ENCODE peak calls at places on chromosome 15, in four cellular contexts. A is CD8-positive, alpha-beta T cell; B is AG10803; E is stomach. K is an unnamed sample.

GRCh38 chr15:65862682-65863081 is 6.6 kb upstream of the RAB11A start:
- DNase-seq in A (peak), B (peak), E (peak), K (peak)

GRCh38 chr15:90234519-90234988 is 545 bp downstream of the GDPGP1 start:
- DNase-seq in A (no peak), B (no peak), E (no peak), K (no peak)

GRCh38 chr15:100094127-100094510 is 247.7 kb downstream of the ADAMTS17 start:
- DNase-seq in A (no peak), B (no peak), E (no peak), K (no peak)

GRCh38 chr15:100373037-100373896 is 31.5 kb upstream of the ADAMTS17 start:
- DNase-seq in A (peak), B (no peak), E (no peak), K (no peak)

GRCh38 chr15:59444980-59445500 is 7.1 kb downstream of the FAM81A start:
- DNase-seq in A (no peak), B (no peak), E (no peak), K (no peak)

GRCh38 chr15:31197497-31198414 is 96.2 kb upstream of the TRPM1 start:
- DNase-seq in A (peak), B (no peak), E (peak), K (no peak)

GRCh38 chr15:89492111-89492641 is 4.2 kb downstream of the RHCG start:
- DNase-seq in A (no peak), B (no peak), E (no peak), K (no peak)

GRCh38 chr15:55742498-55742926 is 440 bp downstream of the PRTG start:
- DNase-seq in A (no peak), B (no peak), E (no peak), K (no peak)

GRCh38 chr15:65902373-65902772 is 33.1 kb downstream of the RAB11A start:
- DNase-seq in A (no peak), B (no peak), E (peak), K (peak)

GRCh38 chr15:39629906-39630305 is 49.0 kb downstream of the THBS1 start:
- DNase-seq in A (no peak), B (no peak), E (no peak), K (no peak)

GRCh38 chr15:65836665-65837064 is 32.6 kb upstream of the RAB11A start:
- DNase-seq in A (no peak), B (no peak), E (no peak), K (no peak)

GRCh38 chr15:56893349-56893678 is 25.1 kb upstream of the TCF12 start:
- DNase-seq in A (no peak), B (no peak), E (no peak), K (no peak)

GRCh38 chr15:70438776-70439175 is 324.6 kb downstream of the UACA start:
- DNase-seq in A (no peak), B (no peak), E (no peak), K (no peak)

GRCh38 chr15:30870681-30871080 is 33.0 kb upstream of the FAN1 start:
- DNase-seq in A (no peak), B (no peak), E (no peak), K (no peak)

GRCh38 chr15:66798426-66799061 is 96.5 kb downstream of the SMAD6 start:
- DNase-seq in A (no peak), B (peak), E (no peak), K (no peak)

GRCh38 chr15:71054286-71054952 is 60.9 kb upstream of the THSD4 start:
- DNase-seq in A (no peak), B (no peak), E (no peak), K (no peak)

GRCh38 chr15:50107591-50108408 is 11.2 kb downstream of the ATP8B4 start:
- DNase-seq in A (no peak), B (no peak), E (peak), K (peak)

GRCh38 chr15:80159811-80160569 is 7.2 kb downstream of the FAH start:
- DNase-seq in A (peak), B (no peak), E (no peak), K (no peak)

GRCh38 chr15:40266828-40267304 is 16.0 kb downstream of the ANKRD63 start:
- DNase-seq in A (no peak), B (peak), E (peak), K (peak)

GRCh38 chr15:74188216-74188615 is 14.4 kb downstream of the STRA6 start:
- DNase-seq in A (no peak), B (no peak), E (no peak), K (no peak)

GRCh38 chr15:85607842-85608241 is 186.9 kb downstream of the KLHL25 start:
- DNase-seq in A (no peak), B (peak), E (no peak), K (no peak)

GRCh38 chr15:58546635-58547627 is 115.1 kb downstream of the LIPC start:
- DNase-seq in A (no peak), B (peak), E (peak), K (no peak)

GRCh38 chr15:90817117-90818057 is 51.0 kb upstream of the FURIN start:
- DNase-seq in A (no peak), B (no peak), E (peak), K (no peak)

GRCh38 chr15:71455107-71455506 is 339.8 kb downstream of the THSD4 start:
- DNase-seq in A (no peak), B (no peak), E (no peak), K (no peak)

GRCh38 chr15:101091080-101092017 is 160.5 kb downstream of the CHSY1 start:
- DNase-seq in A (no peak), B (peak), E (no peak), K (no peak)

GRCh38 chr15:70440416-70441138 is 322.8 kb downstream of the UACA start:
- DNase-seq in A (no peak), B (no peak), E (no peak), K (no peak)

GRCh38 chr15:37057831-37058230 is 42.5 kb downstream of the MEIS2 start:
- DNase-seq in A (no peak), B (no peak), E (no peak), K (no peak)

GRCh38 chr15:31031471-31032064 is 40.1 kb upstream of the MTMR10 start:
- DNase-seq in A (no peak), B (peak), E (no peak), K (no peak)

GRCh38 chr15:41919954-41920538 is 26.2 kb upstream of the SPTBN5 start:
- DNase-seq in A (no peak), B (peak), E (peak), K (no peak)

GRCh38 chr15:75107509-75107904 is 84.1 kb downstream of the PPCDC start:
- DNase-seq in A (no peak), B (no peak), E (no peak), K (peak)

GRCh38 chr15:91892417-91892816 is 38.9 kb downstream of the SLCO3A1 start:
- DNase-seq in A (no peak), B (no peak), E (no peak), K (no peak)

GRCh38 chr15:56919708-56920637 is 1.5 kb downstream of the TCF12 start:
- DNase-seq in A (peak), B (peak), E (no peak), K (no peak)

GRCh38 chr15:57216288-57216687 is 160.0 kb upstream of the CGNL1 start:
- DNase-seq in A (no peak), B (peak), E (no peak), K (no peak)

GRCh38 chr15:28060005-28060404 is 39.1 kb downstream of the OCA2 start:
- DNase-seq in A (no peak), B (no peak), E (no peak), K (no peak)

GRCh38 chr15:39691229-39691628 is 91.4 kb downstream of the FSIP1 start:
- DNase-seq in A (no peak), B (peak), E (no peak), K (no peak)

DNA sequence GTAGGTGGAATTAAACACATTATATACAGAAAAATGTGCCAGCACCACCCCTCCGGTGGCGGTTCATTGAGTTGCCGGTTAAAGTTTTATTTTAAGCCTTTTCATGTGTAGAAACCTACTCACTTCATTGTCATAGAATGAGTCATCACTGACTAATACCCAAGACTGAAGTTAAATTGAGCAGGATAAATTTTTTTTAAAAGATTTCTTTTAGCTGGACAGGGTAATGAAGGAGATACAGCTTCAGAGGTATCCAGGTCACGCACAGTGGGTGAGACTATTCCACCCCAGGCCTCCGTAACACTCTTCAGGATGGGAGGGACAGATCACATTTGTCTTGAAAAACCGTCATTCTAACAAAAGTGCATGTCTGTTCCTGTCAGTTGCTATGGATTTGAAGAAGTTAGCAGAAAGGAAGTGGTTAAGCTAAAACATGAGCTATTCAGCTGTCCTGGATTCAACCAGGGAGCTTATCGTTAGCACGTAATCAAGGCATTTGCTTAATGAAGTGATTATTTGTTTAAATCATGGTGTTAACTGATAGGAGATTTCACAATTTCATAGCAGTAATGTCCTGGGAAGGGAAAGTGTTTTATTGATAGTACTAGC is 23.3 kb downstream of the WHAMM start:
- DNase-seq in A (no peak), B (peak), E (no peak), K (peak)
- TF ChIP-seq CTCF in A (no peak), B (no peak), E (no peak), K (no peak)

DNA sequence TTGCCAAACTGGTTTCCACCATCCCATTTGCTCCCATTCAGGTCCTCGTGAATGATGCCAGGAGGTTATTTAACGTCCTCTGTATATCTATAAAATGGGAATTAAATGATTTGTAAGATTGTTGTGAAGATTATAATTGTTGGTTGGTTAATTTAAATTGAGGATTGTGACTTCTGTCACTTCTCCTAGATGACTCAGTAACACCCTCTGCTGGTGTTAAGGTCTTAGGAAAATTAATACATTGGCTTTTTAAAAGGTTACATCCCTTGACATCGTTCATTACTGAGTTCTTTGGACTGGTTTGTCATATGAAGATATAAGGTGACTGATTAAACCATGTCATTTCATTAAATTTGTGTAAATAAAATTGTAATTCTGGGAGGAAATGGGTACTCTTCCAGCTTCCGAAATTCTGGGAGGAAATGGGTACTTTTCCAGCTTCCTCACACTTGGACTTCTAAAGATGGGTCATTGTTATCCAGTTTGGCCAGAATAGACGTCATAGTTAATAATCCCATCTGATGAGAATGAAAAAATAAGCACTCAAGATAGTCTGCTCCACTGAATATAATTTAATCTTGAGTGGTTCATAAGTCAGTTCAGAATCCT is 33.3 kb upstream of the PAQR5 start:
- DNase-seq in A (no peak), B (peak), E (no peak), K (no peak)
- TF ChIP-seq CTCF in A (peak), B (peak), E (peak), K (peak)

GRCh38 chr15:44426975-44427755 is at the start of gene CTDSPL2:
- DNase-seq in A (peak), B (peak), E (peak), K (peak)
- TF ChIP-seq CTCF in A (no peak), B (no peak), E (no peak), K (no peak)

GRCh38 chr15:64653757-64654156 is 121.6 kb downstream of the RBPMS2 start:
- DNase-seq in A (no peak), B (peak), E (no peak), K (no peak)
- TF ChIP-seq CTCF in A (peak), B (peak), E (no peak), K (peak)

GRCh38 chr15:98131924-98132323 is 171.4 kb downstream of the ARRDC4 start:
- DNase-seq in A (no peak), B (peak), E (no peak), K (no peak)
- TF ChIP-seq CTCF in A (no peak), B (no peak), E (no peak), K (no peak)

DNA sequence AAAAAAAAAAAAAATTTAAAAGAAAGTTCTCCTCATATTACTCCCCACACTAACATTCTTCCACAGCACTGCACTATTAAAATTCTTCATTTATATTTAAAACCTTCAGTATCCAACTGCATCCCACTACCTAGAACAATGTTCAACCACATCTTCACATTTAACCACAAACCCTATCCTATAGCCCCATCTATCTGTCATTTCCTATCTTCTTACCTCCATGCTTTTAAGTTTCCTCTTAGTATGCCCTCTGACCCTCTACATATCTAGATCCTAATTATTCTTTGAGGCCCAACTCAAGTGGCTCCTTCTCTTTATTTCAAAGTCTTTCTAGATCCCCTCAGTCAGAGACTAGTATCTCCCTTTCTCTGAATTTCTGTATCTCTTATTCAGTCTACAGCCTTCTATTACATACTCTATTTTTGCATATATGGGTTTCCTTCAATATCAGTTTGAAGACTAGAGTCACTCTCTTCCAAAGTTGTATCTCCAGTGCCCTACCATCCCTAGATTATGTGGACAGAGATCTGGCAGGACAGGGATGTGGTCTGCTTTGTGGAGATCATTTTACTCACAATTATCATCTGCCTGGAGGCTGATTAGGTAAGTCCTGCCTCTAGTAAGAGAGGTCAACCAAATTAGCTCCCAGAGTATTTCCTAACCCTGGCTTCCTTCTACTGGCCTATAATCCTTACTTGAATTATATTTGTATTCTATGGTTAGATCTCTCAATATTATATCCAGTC is 1.4 kb downstream of the CIAO2A start:
- DNase-seq in A (no peak), B (no peak), E (no peak), K (no peak)
- TF ChIP-seq CTCF in A (peak), B (no peak), E (no peak), K (peak)

DNA sequence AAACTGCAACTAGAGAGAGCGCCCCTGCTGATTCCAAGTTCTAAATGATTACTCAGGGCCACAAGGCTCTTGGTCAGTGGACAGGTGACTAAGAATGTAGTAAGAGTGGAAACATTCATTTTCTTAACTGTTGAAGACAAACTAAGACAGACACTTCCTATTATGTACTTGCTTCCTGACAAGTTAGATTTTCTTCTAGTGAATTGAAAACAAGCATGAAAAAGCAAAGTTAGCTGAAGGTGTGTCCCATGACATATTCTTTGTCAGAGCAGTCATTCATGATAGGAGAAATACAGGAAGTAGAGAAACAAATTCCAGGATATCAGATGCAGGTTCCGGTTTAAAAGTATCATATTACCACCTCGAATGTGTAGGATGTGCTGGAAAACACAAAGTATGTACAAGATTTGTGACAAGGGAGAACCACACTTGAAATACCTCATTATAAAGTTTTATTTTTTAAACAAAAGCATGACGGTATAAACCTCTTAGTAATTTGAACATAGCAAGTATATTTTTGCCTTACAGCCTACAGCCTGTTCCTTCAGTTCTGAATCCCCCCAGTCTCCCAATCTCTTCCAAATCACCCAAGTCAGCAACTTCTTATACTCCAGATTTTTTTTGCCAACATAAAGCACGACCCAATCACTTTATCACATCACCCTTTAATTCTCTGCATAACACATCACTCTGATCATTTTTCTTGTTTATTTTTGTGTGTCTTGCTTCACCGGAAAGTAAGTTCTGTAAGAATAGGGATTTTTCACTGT is 6.2 kb downstream of the TSPAN3 start:
- DNase-seq in A (no peak), B (no peak), E (no peak), K (no peak)
- TF ChIP-seq CTCF in A (no peak), B (no peak), E (no peak), K (no peak)

K was measured in CD14-positive monocyte.